ENCODE peak calls at places on chromosomes 13 and 19, in nine cellular contexts. Z is HAP-1, U is skeletal muscle cell, B is Peyer's patch, L is BJ, K is fibroblast of villous mesenchyme, Q is aorta, V is SK-N-SH, O is Caco-2. M is an unnamed sample.

GRCh38 chr13:45582533-45583076 is 32.9 kb downstream of the ERICH6B start:
- DNase-seq in Z (no peak), U (no peak), B (no peak), L (no peak), K (no peak), Q (no peak), V (no peak), O (no peak), M (no peak)

GRCh38 chr13:66992183-66992582 is 238.0 kb downstream of the PCDH9 start:
- DNase-seq in Z (peak), U (peak), B (no peak), L (no peak), K (peak), Q (no peak), V (no peak), O (no peak), M (no peak)

GRCh38 chr19:45476349-45476717 is 8.5 kb downstream of the FOSB start:
- DNase-seq in Z (no peak), U (no peak), B (no peak), L (no peak), K (no peak), Q (peak), V (no peak), O (peak), M (no peak)

GRCh38 chr19:3895788-3896187 is 15.3 kb downstream of the ATCAY start:
- DNase-seq in Z (no peak), U (no peak), B (no peak), L (no peak), K (no peak), Q (no peak), V (no peak), O (no peak), M (no peak)

GRCh38 chr19:3710265-3710812 is 2.2 kb downstream of the TJP3 start:
- DNase-seq in Z (no peak), U (no peak), B (peak), L (no peak), K (peak), Q (peak), V (peak), O (peak), M (peak)

GRCh38 chr13:79459906-79460305 is 21.0 kb upstream of the NDFIP2 start:
- DNase-seq in Z (no peak), U (no peak), B (no peak), L (no peak), K (no peak), Q (no peak), V (no peak), O (no peak), M (no peak)

GRCh38 chr13:46288570-46289259 is 77.0 kb downstream of the LRRC63 start:
- DNase-seq in Z (peak), U (peak), B (no peak), L (no peak), K (peak), Q (no peak), V (peak), O (peak), M (no peak)

GRCh38 chr19:16649734-16650133 is 10.2 kb downstream of the SMIM7 start:
- DNase-seq in Z (no peak), U (no peak), B (no peak), L (no peak), K (no peak), Q (no peak), V (no peak), O (no peak), M (no peak)

GRCh38 chr13:45850020-45850613 is 1.4 kb downstream of the SIAH3 start:
- DNase-seq in Z (no peak), U (no peak), B (no peak), L (no peak), K (no peak), Q (no peak), V (peak), O (no peak), M (no peak)

GRCh38 chr19:931860-932646 is 6.2 kb downstream of the ARID3A start:
- DNase-seq in Z (no peak), U (no peak), B (no peak), L (no peak), K (no peak), Q (no peak), V (no peak), O (no peak), M (peak)

GRCh38 chr19:934865-935422 is 9.1 kb downstream of the ARID3A start:
- DNase-seq in Z (no peak), U (peak), B (peak), L (no peak), K (peak), Q (peak), V (peak), O (no peak), M (peak)

GRCh38 chr19:934197-934840 is 8.5 kb downstream of the ARID3A start:
- DNase-seq in Z (no peak), U (no peak), B (no peak), L (no peak), K (no peak), Q (no peak), V (no peak), O (no peak), M (no peak)

GRCh38 chr19:932647-933552 is 7.1 kb downstream of the ARID3A start:
- DNase-seq in Z (no peak), U (peak), B (peak), L (peak), K (peak), Q (no peak), V (peak), O (peak), M (peak)

DNA sequence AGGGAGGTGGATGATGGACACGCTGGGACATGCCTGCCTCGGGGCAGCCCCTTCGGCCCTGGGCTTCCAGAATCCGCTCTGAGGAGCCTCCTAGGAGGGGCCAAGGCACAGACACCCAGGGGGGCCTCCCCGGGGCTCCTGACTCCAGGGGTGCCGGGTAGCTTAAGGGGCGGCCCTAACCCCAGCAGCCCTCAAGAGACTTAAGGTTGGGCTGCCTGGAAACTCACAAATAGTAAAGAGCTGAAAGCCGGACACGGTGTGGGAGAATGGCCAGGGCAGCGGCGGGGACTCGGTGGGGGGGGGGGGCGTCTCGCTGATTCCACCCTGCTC is 7.7 kb downstream of the ARID3A start:
- DNase-seq in Z (no peak), U (no peak), B (no peak), L (no peak), K (no peak), Q (no peak), V (no peak), O (no peak), M (no peak)
- H3K4me3 ChIP-seq in Z (no peak), U (peak), B (no peak), L (peak), K (peak), Q (no peak), V (no peak), O (no peak), M (no peak)

DNA sequence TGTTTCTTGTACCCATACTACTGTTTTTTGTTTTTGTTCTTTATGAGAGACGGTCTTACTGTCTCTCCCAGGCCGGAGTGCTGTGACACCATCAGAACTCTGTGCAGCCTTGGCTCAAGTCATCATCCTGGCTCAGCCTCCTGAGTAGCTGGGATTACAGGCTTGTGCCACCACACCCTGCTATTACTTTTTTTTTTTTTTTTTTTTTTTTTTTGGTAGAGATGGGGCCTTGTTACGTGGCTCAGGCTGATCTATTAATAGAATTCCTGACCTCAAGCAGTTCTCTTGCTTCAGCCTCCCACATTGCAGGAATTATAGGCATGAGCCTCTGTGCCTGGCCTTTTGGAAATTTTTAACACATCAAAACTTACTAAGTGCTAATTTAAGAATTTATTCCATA is 2.9 kb upstream of the ZNF304 start:
- DNase-seq in Z (no peak), U (no peak), B (no peak), L (peak), K (peak), Q (no peak), V (no peak), O (no peak), M (no peak)
- H3K4me3 ChIP-seq in Z (no peak), U (no peak), B (no peak), L (no peak), K (no peak), Q (no peak), V (no peak), O (no peak), M (no peak)

GRCh38 chr13:31162151-31163008 is 676 bp upstream of the HSPH1 start:
- DNase-seq in Z (peak), U (peak), B (peak), L (peak), K (peak), Q (peak), V (peak), O (peak), M (peak)

GRCh38 chr13:31160857-31161582 is 684 bp downstream of the HSPH1 start:
- DNase-seq in Z (peak), U (peak), B (peak), L (no peak), K (peak), Q (peak), V (peak), O (peak), M (peak)

GRCh38 chr13:31154939-31155338 is 6.8 kb downstream of the HSPH1 start:
- DNase-seq in Z (no peak), U (no peak), B (no peak), L (no peak), K (peak), Q (no peak), V (no peak), O (no peak), M (no peak)

GRCh38 chr13:31161583-31162150 is at the start of gene HSPH1:
- DNase-seq in Z (peak), U (peak), B (peak), L (peak), K (peak), Q (peak), V (peak), O (peak), M (peak)

GRCh38 chr13:31159306-31159705 is 2.4 kb downstream of the HSPH1 start:
- DNase-seq in Z (no peak), U (no peak), B (no peak), L (no peak), K (peak), Q (no peak), V (no peak), O (no peak), M (no peak)
- H3K4me3 ChIP-seq in Z (peak), U (no peak), B (no peak), L (no peak), K (peak), Q (no peak), V (peak), O (no peak), M (no peak)

GRCh38 chr19:11105014-11105636 is 15.9 kb downstream of the LDLR start:
- DNase-seq in Z (no peak), U (no peak), B (no peak), L (no peak), K (no peak), Q (no peak), V (no peak), O (no peak), M (no peak)
- H3K4me3 ChIP-seq in Z (no peak), U (no peak), B (no peak), L (no peak), K (no peak), Q (no peak), V (no peak), O (no peak), M (no peak)

GRCh38 chr19:58357798-58358145 is 4.5 kb upstream of the A1BG start:
- DNase-seq in Z (no peak), U (no peak), B (no peak), L (no peak), K (no peak), Q (no peak), V (no peak), O (no peak), M (no peak)

GRCh38 chr19:58356971-58357797 is 3.9 kb upstream of the A1BG start:
- DNase-seq in Z (no peak), U (no peak), B (no peak), L (no peak), K (peak), Q (no peak), V (no peak), O (no peak), M (no peak)

GRCh38 chr19:58355215-58355796 is 2.0 kb upstream of the A1BG start:
- DNase-seq in Z (no peak), U (no peak), B (no peak), L (no peak), K (no peak), Q (no peak), V (no peak), O (no peak), M (no peak)

GRCh38 chr19:58355891-58356235 is 2.6 kb upstream of the A1BG start:
- DNase-seq in Z (no peak), U (no peak), B (no peak), L (no peak), K (no peak), Q (no peak), V (no peak), O (no peak), M (no peak)

DNA sequence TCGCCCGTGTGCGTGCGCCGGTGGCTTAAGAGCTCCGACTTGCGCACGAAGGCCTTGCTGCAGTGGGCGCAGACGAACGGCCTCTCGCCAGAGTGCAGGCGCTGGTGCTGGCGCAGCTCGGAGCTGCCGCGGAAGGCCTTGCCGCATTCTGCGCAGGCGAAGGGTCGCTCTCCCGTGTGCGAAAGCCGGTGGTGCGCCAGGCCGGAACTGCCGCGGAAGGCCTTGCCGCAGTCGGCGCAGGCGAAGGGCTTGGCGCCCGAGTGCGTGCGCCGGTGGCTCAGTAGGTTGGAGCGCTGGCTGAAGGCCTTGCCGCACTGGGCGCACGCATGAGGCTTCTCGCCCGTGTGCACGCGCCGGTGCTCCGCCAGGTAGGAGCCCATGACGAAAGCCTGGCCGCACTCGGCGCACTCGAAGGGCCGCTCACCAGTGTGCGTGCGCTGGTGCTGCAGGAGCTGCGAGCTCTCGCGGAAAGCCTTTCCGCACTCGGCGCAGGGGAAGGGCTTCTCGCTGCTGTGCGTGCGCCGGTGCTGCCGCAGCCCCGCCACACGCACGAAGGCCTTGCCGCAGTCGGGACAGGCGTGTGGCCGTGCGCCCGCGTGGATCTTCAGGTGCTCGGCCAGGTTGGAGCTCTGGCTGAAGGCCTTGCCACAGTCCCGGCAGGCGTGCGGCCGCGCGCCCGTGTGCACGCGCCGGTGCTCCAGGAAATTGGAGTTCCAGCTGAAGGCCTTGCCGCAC is 3.1 kb upstream of the A1BG start:
- DNase-seq in Z (no peak), U (no peak), B (no peak), L (no peak), K (peak), Q (no peak), V (no peak), O (no peak), M (no peak)
- H3K4me3 ChIP-seq in Z (no peak), U (peak), B (peak), L (peak), K (peak), Q (no peak), V (no peak), O (no peak), M (no peak)

GRCh38 chr13:108785844-108786243 is 156.4 kb downstream of the MYO16 start:
- DNase-seq in Z (no peak), U (no peak), B (no peak), L (no peak), K (no peak), Q (no peak), V (no peak), O (no peak), M (no peak)
- H3K4me3 ChIP-seq in Z (no peak), U (no peak), B (no peak), L (no peak), K (no peak), Q (no peak), V (no peak), O (no peak), M (no peak)

GRCh38 chr13:47997384-47997783 is 3.7 kb downstream of the SUCLA2 start:
- DNase-seq in Z (no peak), U (no peak), B (no peak), L (no peak), K (no peak), Q (no peak), V (no peak), O (no peak), M (no peak)
- H3K4me3 ChIP-seq in Z (no peak), U (no peak), B (no peak), L (no peak), K (no peak), Q (no peak), V (no peak), O (no peak), M (no peak)

GRCh38 chr19:33299061-33299665 is 3.2 kb downstream of the CEBPA start:
- DNase-seq in Z (no peak), U (no peak), B (peak), L (no peak), K (no peak), Q (no peak), V (peak), O (no peak), M (no peak)
- H3K4me3 ChIP-seq in Z (no peak), U (no peak), B (peak), L (no peak), K (no peak), Q (no peak), V (no peak), O (peak), M (no peak)

GRCh38 chr19:28794301-28794700 is 418.6 kb downstream of the UQCRFS1 start:
- DNase-seq in Z (no peak), U (no peak), B (no peak), L (no peak), K (no peak), Q (no peak), V (no peak), O (no peak), M (no peak)

DNA sequence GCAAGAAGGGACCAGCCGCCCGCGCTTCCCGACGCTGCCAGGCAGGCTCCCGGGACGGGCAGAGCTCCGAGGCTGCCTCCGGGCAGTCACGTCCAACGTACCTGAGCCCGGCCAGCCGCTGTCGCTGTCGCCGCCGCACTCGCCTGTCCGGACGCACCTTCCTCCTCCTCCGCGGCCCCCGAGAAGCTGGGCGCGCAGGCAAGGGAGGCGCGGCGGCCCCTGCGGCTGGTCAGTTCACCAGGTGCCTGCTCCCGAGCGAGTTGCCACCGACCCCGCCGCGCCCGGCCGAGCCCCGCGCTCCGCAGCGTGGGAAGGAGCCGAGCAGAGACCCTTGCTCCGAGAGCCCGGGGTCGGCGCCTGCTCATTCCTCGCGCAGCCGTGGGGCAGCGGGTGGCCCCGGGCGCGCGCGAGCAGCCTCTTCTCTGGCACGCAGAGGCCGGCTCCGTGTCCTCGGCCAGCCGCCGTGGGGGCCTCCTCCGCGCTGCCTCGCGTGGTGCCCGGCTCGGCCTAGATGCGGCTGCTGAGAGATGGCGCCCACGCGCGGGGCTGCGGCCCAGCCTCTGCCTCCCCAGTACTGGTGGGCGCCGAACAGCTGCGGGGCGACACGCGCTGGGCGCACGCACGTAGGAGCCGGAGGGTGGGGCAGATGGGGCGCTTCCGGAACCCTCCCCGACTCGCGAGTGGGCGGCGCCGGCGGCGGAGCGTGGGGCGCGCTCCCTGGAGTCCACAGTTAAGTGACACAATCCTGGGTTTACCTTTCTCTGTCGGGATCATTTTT is 419.4 kb downstream of the UQCRFS1 start:
- DNase-seq in Z (no peak), U (no peak), B (no peak), L (no peak), K (no peak), Q (no peak), V (no peak), O (no peak), M (no peak)
- H3K4me3 ChIP-seq in Z (no peak), U (peak), B (no peak), L (peak), K (no peak), Q (no peak), V (no peak), O (no peak), M (no peak)

M was measured in adrenal gland.